ENCODE peak calls at places on chromosomes 2 and 18, in nine cellular contexts. C, R, G, F, P, S, M, E and A are unnamed samples.

GRCh38 chr2:239519081-239519920 is 118.5 kb upstream of the HDAC4 start:
- DNase-seq in M (no peak), C (no peak), S (no peak), E (peak), P (no peak), G (no peak), R (no peak), F (no peak), A (no peak)

GRCh38 chr2:213306320-213306942 is 22.2 kb downstream of the SPAG16 start:
- DNase-seq in S (no peak), R (no peak), F (peak), P (peak), C (no peak), E (peak), G (no peak), M (peak), A (no peak)

GRCh38 chr2:135055182-135055786 is 3.2 kb downstream of the RAB3GAP1 start:
- DNase-seq in F (peak), C (no peak), P (peak), S (no peak), G (no peak), M (no peak), E (no peak), R (no peak), A (no peak)

GRCh38 chr2:72864500-72864899 is 22.7 kb upstream of the SPR start:
- DNase-seq in R (no peak), S (no peak), F (peak), P (peak), M (no peak), C (no peak), G (no peak), E (no peak), A (no peak)

GRCh38 chr18:76686737-76687231 is 135.6 kb upstream of the ZNF236 start:
- DNase-seq in M (peak), P (peak), E (peak), S (no peak), C (peak), G (no peak), R (peak), F (peak), A (peak)

GRCh38 chr2:190333928-190334327 is 9.5 kb upstream of the INPP1 start:
- DNase-seq in E (no peak), C (no peak), S (no peak), F (no peak), P (no peak), M (no peak), R (no peak), G (no peak), A (no peak)

GRCh38 chr18:57004366-57005121 is 142.3 kb upstream of the BOD1L2 start:
- DNase-seq in M (no peak), F (peak), R (no peak), P (peak), E (no peak), C (peak), G (no peak), S (no peak), A (no peak)

GRCh38 chr2:45331034-45331786 is 279.9 kb downstream of the SRBD1 start:
- DNase-seq in G (no peak), P (no peak), C (no peak), E (peak), F (peak), S (no peak), R (no peak), M (no peak), A (no peak)

GRCh38 chr18:9806905-9807304 is 78.9 kb upstream of the TXNDC2 start:
- DNase-seq in S (no peak), M (no peak), G (no peak), E (no peak), C (no peak), F (no peak), P (no peak), R (no peak), A (no peak)

GRCh38 chr18:28013064-28013463 is 163.9 kb downstream of the CDH2 start:
- DNase-seq in E (no peak), R (no peak), G (no peak), P (peak), F (peak), S (no peak), C (no peak), M (no peak), A (no peak)

GRCh38 chr2:235433860-235434259 is 60.0 kb upstream of the AGAP1 start:
- DNase-seq in C (no peak), F (peak), E (peak), S (no peak), G (no peak), P (peak), R (peak), M (peak), A (no peak)

GRCh38 chr18:9850297-9850696 is 35.5 kb upstream of the TXNDC2 start:
- DNase-seq in E (no peak), F (no peak), M (no peak), R (no peak), C (no peak), P (no peak), G (no peak), S (no peak), A (no peak)

GRCh38 chr2:120109186-120110061 is 96.5 kb downstream of the EPB41L5 start:
- DNase-seq in C (peak), G (no peak), F (peak), R (no peak), E (no peak), P (peak), M (no peak), S (no peak), A (no peak)

GRCh38 chr2:230441188-230441897 is 25.3 kb downstream of the SP100 start:
- DNase-seq in F (no peak), E (no peak), M (no peak), R (no peak), S (no peak), P (peak), G (peak), C (peak), A (no peak)

GRCh38 chr2:55025082-55025481 is 25.2 kb downstream of the RTN4 start:
- DNase-seq in F (no peak), R (no peak), S (no peak), M (no peak), C (no peak), E (no peak), G (no peak), P (no peak), A (no peak)

GRCh38 chr2:950627-950992 is at the start of gene SNTG2:
- DNase-seq in R (no peak), M (peak), C (no peak), E (peak), F (no peak), G (no peak), P (no peak), S (peak), A (no peak)
- TF ChIP-seq POLR2A in R (no peak), M (no peak), C (no peak), E (no peak), F (no peak), G (no peak), P (no peak), S (no peak), A (no peak)

DNA sequence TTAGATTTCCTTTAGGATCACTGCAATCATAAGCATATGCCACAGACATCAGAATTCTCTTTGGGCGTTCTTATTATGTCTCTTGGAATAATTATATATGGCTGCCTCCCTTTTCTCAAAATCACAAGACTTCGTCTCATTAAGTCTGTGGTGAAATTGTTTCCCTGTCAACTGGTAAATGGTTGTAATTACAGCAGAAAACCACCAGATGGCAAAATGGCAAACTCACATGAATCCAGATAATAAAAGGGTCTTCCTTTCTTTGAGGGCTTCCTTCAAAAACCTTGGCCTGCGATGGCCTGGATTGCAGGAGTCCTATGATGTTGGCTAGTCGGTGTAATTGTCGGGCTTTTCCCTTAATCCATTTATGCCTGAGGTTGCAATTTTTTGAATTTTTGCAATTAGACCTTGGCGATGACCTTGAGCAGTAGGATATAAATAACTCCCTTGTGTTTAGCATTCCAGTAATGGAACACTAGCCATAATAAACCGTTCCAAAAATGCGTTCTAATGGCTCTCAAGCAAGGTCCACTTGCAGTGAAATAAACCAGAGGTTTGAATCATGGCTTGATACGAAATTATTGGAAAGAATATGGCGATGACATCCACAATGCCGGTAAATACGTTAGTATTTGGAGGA is 656.4 kb downstream of the MBD2 start:
- DNase-seq in S (no peak), R (no peak), E (no peak), C (no peak), G (no peak), F (peak), P (peak), M (no peak), A (no peak)
- TF ChIP-seq CTCF in S (peak), R (peak), E (peak), C (peak), G (peak), F (peak), P (peak), M (no peak), A (no peak)

GRCh38 chr2:236991874-236992273 is 93.8 kb upstream of the COPS8 start:
- DNase-seq in E (no peak), P (no peak), S (no peak), G (no peak), M (no peak), F (no peak), C (no peak), R (no peak), A (no peak)

GRCh38 chr2:236985940-236986339 is 99.7 kb upstream of the COPS8 start:
- DNase-seq in C (no peak), F (no peak), R (no peak), M (no peak), S (no peak), P (no peak), G (no peak), E (no peak), A (no peak)

GRCh38 chr2:236986524-236987330 is 99.0 kb upstream of the COPS8 start:
- DNase-seq in E (no peak), M (no peak), G (no peak), F (no peak), S (no peak), R (no peak), C (no peak), P (no peak), A (no peak)

GRCh38 chr2:236988216-236988615 is 97.5 kb upstream of the COPS8 start:
- DNase-seq in S (no peak), C (no peak), G (no peak), R (no peak), M (no peak), P (no peak), E (no peak), F (no peak), A (no peak)

DNA sequence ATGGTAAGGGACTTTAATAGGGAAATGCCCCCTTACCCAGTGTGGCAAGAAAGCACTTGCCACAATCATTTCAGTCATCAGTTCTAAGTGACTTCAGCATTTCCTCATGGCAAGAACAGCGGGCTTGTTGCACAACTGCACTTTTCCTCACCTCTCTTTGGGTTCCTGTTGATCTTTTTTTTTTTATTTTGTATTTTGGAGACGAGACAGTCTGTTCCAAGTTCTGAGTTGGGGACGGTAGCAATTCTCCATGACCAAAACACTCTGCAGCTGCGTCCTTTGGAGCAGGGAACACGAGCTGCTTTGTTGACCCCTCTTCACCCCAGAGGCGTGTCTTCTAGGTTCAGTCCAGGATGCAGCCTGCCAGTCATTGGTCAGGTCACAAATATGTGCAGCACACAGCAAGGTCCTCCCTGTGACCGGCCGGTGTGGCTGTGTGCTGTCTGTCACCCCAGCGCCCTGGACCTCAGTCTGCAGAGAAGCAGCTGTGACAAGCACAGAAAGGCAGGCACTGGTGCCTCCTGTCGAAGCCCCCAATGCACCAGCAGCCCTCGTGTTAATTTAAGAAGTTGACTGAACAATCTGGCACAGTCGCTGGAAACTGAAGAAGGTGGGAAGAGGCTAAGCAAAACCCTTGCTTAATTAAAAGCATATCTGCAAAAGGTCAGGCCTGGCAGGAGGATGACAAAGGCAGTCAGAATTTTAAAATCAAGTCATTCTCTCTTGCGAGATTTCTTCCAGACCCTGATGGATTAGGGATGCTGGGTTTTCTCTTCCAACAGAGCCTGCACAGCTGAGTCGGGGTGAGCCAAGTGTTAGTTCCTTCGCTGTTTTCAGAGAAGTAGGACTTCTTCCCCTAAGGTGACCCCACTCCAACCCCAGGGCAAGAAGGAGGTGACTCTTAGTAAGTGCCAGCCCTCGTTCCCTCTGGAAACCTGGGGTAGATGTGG is 96.7 kb upstream of the COPS8 start:
- DNase-seq in G (no peak), M (peak), E (peak), R (peak), F (no peak), C (no peak), S (no peak), P (no peak), A (peak)
- H3K27ac ChIP-seq in G (peak), M (peak), E (no peak), R (peak), F (no peak), C (no peak), S (peak), P (no peak), A (peak)

GRCh38 chr2:106800180-106800579 is 85.8 kb downstream of the ST6GAL2 start:
- DNase-seq in R (no peak), S (peak), G (no peak), M (no peak), F (no peak), P (no peak), C (no peak), E (no peak), A (no peak)
- TF ChIP-seq POLR2A in R (no peak), S (no peak), G (no peak), M (no peak), F (no peak), P (no peak), C (no peak), E (no peak), A (no peak)

DNA sequence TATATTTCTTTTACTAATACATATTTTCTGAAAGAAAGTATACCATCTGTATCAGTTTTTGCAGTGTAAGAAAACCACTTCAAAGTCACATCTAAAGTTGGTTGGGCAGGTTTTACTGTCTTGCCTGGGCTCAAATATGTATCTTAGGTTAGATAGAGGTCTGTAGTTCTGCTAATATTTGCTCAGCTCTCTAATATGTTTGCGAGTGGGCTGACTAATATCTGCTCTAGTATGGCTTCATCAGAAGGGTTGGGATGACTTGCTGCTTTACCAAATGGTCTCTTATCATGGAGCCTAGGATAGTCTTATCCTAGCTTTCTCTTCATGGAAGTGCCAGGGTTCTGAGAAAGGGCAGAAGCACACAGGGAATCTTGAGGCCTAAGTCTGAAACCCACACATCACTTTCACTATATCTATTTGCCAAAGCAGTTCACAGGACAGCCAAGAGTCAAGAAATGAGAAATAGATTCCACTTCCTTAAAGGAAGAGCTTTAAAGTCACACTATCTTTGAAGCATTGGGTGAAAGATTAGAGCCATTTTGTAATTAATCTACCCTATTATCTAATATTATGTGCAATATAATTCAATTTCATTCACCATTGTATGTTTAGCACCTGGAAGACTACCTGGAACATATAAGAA is 610.0 kb downstream of the KCNJ3 start:
- DNase-seq in M (no peak), F (peak), R (no peak), C (no peak), G (no peak), E (no peak), P (no peak), S (no peak), A (no peak)
- TF ChIP-seq CTCF in M (no peak), F (no peak), R (no peak), C (no peak), G (no peak), E (no peak), P (no peak), S (no peak), A (no peak)

GRCh38 chr2:46982356-46983064 is 66.9 kb upstream of the MCFD2 start:
- DNase-seq in E (no peak), C (no peak), M (no peak), F (no peak), R (no peak), S (no peak), P (no peak), G (no peak), A (no peak)
- H3K27ac ChIP-seq in E (peak), C (peak), M (peak), F (peak), R (peak), S (peak), P (no peak), G (peak), A (peak)

GRCh38 chr2:117967981-117968723 is 45.7 kb downstream of the CCDC93 start:
- DNase-seq in R (no peak), E (no peak), C (no peak), G (no peak), M (no peak), F (no peak), P (no peak), S (no peak), A (no peak)

GRCh38 chr2:117973498-117974082 is 40.3 kb downstream of the CCDC93 start:
- DNase-seq in M (no peak), G (no peak), P (no peak), R (no peak), C (no peak), S (no peak), E (no peak), F (no peak), A (no peak)

GRCh38 chr2:117976581-117976980 is 37.3 kb downstream of the CCDC93 start:
- DNase-seq in F (no peak), C (no peak), P (no peak), R (no peak), E (no peak), S (no peak), G (no peak), M (no peak), A (no peak)

GRCh38 chr2:117968724-117969121 is 45.1 kb downstream of the CCDC93 start:
- DNase-seq in R (no peak), M (no peak), G (no peak), E (no peak), S (no peak), P (no peak), C (no peak), F (no peak), A (no peak)

GRCh38 chr2:117972466-117973123 is 41.3 kb downstream of the CCDC93 start:
- DNase-seq in C (no peak), P (peak), S (no peak), G (no peak), M (no peak), F (peak), R (no peak), E (no peak), A (no peak)
- TF ChIP-seq POLR2A in C (no peak), P (no peak), S (no peak), G (no peak), M (no peak), F (no peak), R (no peak), E (no peak), A (no peak)

GRCh38 chr2:138922973-138923563 is 142.9 kb upstream of the NXPH2 start:
- DNase-seq in F (peak), M (no peak), E (no peak), C (no peak), P (no peak), R (no peak), G (no peak), S (no peak), A (no peak)
- TF ChIP-seq CTCF in F (peak), M (no peak), E (peak), C (peak), P (peak), R (no peak), G (no peak), S (peak), A (peak)

GRCh38 chr2:218260742-218261423 is at the start of gene GPBAR1:
- DNase-seq in G (no peak), C (no peak), R (peak), F (no peak), S (no peak), M (peak), P (no peak), E (peak), A (peak)
- H3K27ac ChIP-seq in G (peak), C (peak), R (peak), F (no peak), S (peak), M (peak), P (no peak), E (peak), A (peak)